ENCODE peak calls at places on chromosomes 16 and 17, in seven cellular contexts. Z is thoracic aorta; P is CD4-positive, alpha-beta T cell; U is A673; B is heart right ventricle; G is uterus; W is neural progenitor cell. N is an unnamed sample.

GRCh38 chr17:10292057-10292931 is 80.5 kb downstream of the MYH13 start:
- DNase-seq in Z (no peak), U (no peak), W (no peak), B (peak), P (no peak), G (peak), N (no peak)

GRCh38 chr17:41919840-41920579 is 1.3 kb upstream of the ACLY start:
- DNase-seq in B (no peak), U (no peak), P (no peak), Z (no peak), G (peak), W (no peak), N (no peak)

GRCh38 chr16:47069841-47070584 is 73.7 kb downstream of the NETO2 start:
- DNase-seq in Z (no peak), U (no peak), P (no peak), G (no peak), W (no peak), B (no peak), N (no peak)

GRCh38 chr17:8685396-8685795 is 54.9 kb upstream of the MYH10 start:
- DNase-seq in P (no peak), G (no peak), B (no peak), U (no peak), W (no peak), Z (no peak), N (no peak)

GRCh38 chr17:65794572-65794971 is 233.1 kb upstream of the AXIN2 start:
- DNase-seq in B (no peak), U (peak), G (no peak), P (no peak), W (peak), Z (no peak), N (no peak)

GRCh38 chr17:57608369-57609124 is 136.6 kb downstream of the CCDC182 start:
- DNase-seq in Z (no peak), U (no peak), G (no peak), B (no peak), P (no peak), W (peak), N (no peak)

GRCh38 chr17:82297804-82298537 is 19.4 kb downstream of the CD7 start:
- DNase-seq in W (no peak), B (peak), P (peak), U (peak), G (peak), Z (peak), N (peak)

GRCh38 chr17:7022791-7023571 is at the start of gene BCL6B:
- DNase-seq in B (peak), W (peak), G (peak), P (no peak), U (no peak), Z (no peak), N (no peak)

GRCh38 chr16:23504453-23505179 is 5.7 kb downstream of the GGA2 start:
- DNase-seq in W (peak), G (peak), U (peak), B (peak), Z (peak), P (peak), N (peak)

GRCh38 chr16:89860747-89861304 is 12.6 kb upstream of the TCF25 start:
- DNase-seq in W (peak), B (peak), G (peak), U (peak), P (peak), Z (no peak), N (peak)

GRCh38 chr17:57662644-57663308 is 82.3 kb downstream of the CCDC182 start:
- DNase-seq in Z (peak), P (peak), G (peak), W (peak), U (peak), B (peak), N (peak)

GRCh38 chr17:82419471-82419995 is 1.1 kb upstream of the OGFOD3 start:
- DNase-seq in Z (no peak), B (no peak), G (no peak), P (no peak), W (no peak), U (no peak), N (no peak)

GRCh38 chr16:8920676-8921625 is 38.8 kb downstream of the LITAFD start:
- DNase-seq in U (no peak), W (no peak), G (no peak), B (no peak), P (no peak), Z (no peak), N (no peak)

GRCh38 chr17:19812407-19812806 is 55.3 kb downstream of the ULK2 start:
- DNase-seq in U (peak), Z (no peak), G (no peak), B (no peak), P (no peak), W (no peak), N (no peak)

GRCh38 chr17:50147841-50148225 is 2.6 kb downstream of the PPP1R9B start:
- DNase-seq in U (no peak), Z (no peak), B (no peak), W (no peak), G (no peak), P (no peak), N (no peak)

GRCh38 chr17:78239489-78239931 is 8.1 kb downstream of the TMEM235 start:
- DNase-seq in P (no peak), W (no peak), B (no peak), Z (no peak), G (no peak), U (no peak), N (no peak)

GRCh38 chr17:78127240-78127887 is 1.2 kb downstream of the TMC6 start:
- DNase-seq in G (no peak), Z (no peak), W (peak), P (peak), U (no peak), B (peak), N (no peak)

GRCh38 chr17:41620583-41621434 is 3.6 kb downstream of the KRT17 start:
- DNase-seq in B (no peak), G (no peak), W (no peak), Z (no peak), U (peak), P (no peak), N (no peak)

GRCh38 chr17:74922694-74923537 is at the start of gene USH1G:
- DNase-seq in W (peak), B (no peak), U (peak), P (peak), Z (no peak), G (peak), N (no peak)

GRCh38 chr16:30122621-30123160 is 329 bp downstream of the MAPK3 start:
- DNase-seq in B (no peak), U (peak), G (no peak), Z (no peak), P (no peak), W (peak), N (no peak)

GRCh38 chr17:7854851-7855642 is at the start of gene TMEM88:
- DNase-seq in P (no peak), U (no peak), B (peak), G (peak), W (peak), Z (no peak), N (no peak)

GRCh38 chr17:60381958-60382357 is 10.0 kb downstream of the USP32 start:
- DNase-seq in B (no peak), P (no peak), U (no peak), Z (no peak), W (no peak), G (no peak), N (no peak)

GRCh38 chr17:31684901-31685300 is 174.1 kb downstream of the COPRS start:
- DNase-seq in U (no peak), G (no peak), W (no peak), Z (no peak), P (no peak), B (no peak), N (no peak)

GRCh38 chr16:22232277-22233049 is 26.4 kb downstream of the EEF2K start:
- DNase-seq in W (no peak), Z (no peak), B (no peak), P (no peak), G (no peak), U (no peak), N (no peak)

GRCh38 chr17:36532435-36532975 is 2.2 kb downstream of the MYO19 start:
- DNase-seq in W (no peak), Z (no peak), G (no peak), P (no peak), U (no peak), B (no peak), N (no peak)

GRCh38 chr16:5455110-5455509 is 357.5 kb upstream of the EEF2KMT start:
- DNase-seq in G (no peak), B (no peak), Z (no peak), W (no peak), U (no peak), P (no peak), N (no peak)

GRCh38 chr17:16013943-16014407 is 14.4 kb downstream of the TTC19 start:
- DNase-seq in B (no peak), P (no peak), W (peak), G (no peak), U (peak), Z (no peak), N (no peak)

GRCh38 chr16:70774261-70774660 is 26.7 kb downstream of the VAC14 start:
- DNase-seq in U (no peak), G (no peak), P (no peak), B (no peak), Z (no peak), W (no peak), N (no peak)

GRCh38 chr16:57838161-57838560 is 35.9 kb upstream of the KIFC3 start:
- DNase-seq in W (no peak), U (no peak), B (no peak), Z (no peak), G (no peak), P (no peak), N (no peak)

GRCh38 chr17:607341-608060 is 107.1 kb downstream of the VPS53 start:
- DNase-seq in P (no peak), W (no peak), G (no peak), U (no peak), Z (no peak), B (no peak), N (no peak)

GRCh38 chr16:21638573-21638975 is 13.8 kb downstream of the IGSF6 start:
- DNase-seq in W (no peak), G (no peak), Z (no peak), B (no peak), P (no peak), U (no peak), N (no peak)

GRCh38 chr17:30323262-30323894 is 10.5 kb downstream of the TMIGD1 start:
- DNase-seq in U (no peak), P (peak), G (no peak), W (no peak), Z (no peak), B (no peak), N (no peak)

GRCh38 chr17:35541434-35541833 is 4.0 kb upstream of the SLFN12L start:
- DNase-seq in Z (no peak), W (no peak), B (no peak), U (no peak), G (no peak), P (no peak), N (no peak)

GRCh38 chr17:41474863-41475262 is 6.1 kb downstream of the KRT35 start:
- DNase-seq in P (no peak), W (no peak), G (no peak), Z (no peak), U (no peak), B (peak), N (no peak)

GRCh38 chr17:45300060-45300751 is 16.6 kb downstream of the MAP3K14 start:
- DNase-seq in G (no peak), P (no peak), U (no peak), Z (no peak), B (no peak), W (no peak), N (no peak)

GRCh38 chr17:82238562-82239201 is 9.8 kb downstream of the SLC16A3 start:
- DNase-seq in P (peak), B (peak), W (no peak), Z (no peak), U (peak), G (peak), N (no peak)

GRCh38 chr16:84499638-84500037 is 4.8 kb downstream of the MEAK7 start:
- DNase-seq in P (no peak), G (no peak), Z (no peak), B (no peak), W (no peak), U (no peak), N (no peak)

GRCh38 chr16:2224183-2224486 is 744 bp downstream of the E4F1 start:
- DNase-seq in W (no peak), U (no peak), Z (no peak), B (no peak), P (no peak), G (no peak), N (no peak)

GRCh38 chr17:67474081-67474661 is 97.1 kb downstream of the PITPNC1 start:
- DNase-seq in G (peak), U (no peak), W (peak), B (peak), P (no peak), Z (no peak), N (no peak)

DNA sequence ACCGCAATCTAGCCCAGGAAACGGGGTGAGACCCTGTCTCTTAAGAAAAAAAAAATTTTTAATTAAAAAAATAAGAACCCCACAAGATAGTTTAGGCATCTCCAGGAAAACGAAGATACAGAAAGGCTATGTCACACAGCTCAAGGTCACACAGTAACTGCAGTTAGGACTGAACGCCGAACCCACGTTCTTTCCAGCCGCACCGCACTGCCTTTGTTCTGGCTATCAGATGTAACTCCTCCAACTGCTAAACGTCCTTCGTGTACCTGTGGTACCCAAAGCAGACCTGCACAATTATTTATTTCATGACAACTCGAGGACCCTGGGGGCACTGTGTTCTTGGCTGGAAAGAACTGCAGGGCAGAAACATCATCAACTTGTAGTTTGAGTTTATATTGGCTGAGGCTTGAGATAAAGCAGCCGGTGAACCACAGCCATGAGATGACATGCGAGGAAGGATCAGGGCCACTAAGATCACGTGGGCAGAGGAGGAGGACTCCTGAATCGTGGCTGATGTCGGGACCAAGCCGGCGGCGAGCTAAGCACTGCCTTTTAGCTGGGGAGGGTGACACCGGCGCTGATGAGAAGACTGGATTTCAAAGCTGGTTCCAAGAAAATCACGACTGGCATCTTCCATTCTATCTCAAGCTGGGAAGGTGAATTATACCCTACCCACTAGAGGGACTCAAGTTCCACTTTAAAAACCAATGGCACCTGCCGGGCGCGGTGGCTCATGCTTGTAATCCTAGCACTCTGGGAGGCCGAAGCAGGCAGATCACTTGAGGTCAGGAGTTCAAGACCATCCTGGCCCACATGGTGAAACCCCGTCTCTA is 20.7 kb upstream of the MNT start:
- DNase-seq in B (no peak), P (no peak), W (peak), U (no peak), G (no peak), Z (no peak), N (no peak)
- TF ChIP-seq CTCF in B (no peak), P (no peak), W (peak), U (peak), G (no peak), Z (no peak), N (no peak)

GRCh38 chr16:53495325-53495724 is 7.7 kb downstream of the AKTIP start:
- DNase-seq in Z (no peak), U (no peak), W (no peak), B (no peak), G (no peak), P (no peak), N (no peak)
- TF ChIP-seq CTCF in Z (no peak), U (peak), W (peak), B (no peak), G (no peak), P (no peak), N (no peak)

DNA sequence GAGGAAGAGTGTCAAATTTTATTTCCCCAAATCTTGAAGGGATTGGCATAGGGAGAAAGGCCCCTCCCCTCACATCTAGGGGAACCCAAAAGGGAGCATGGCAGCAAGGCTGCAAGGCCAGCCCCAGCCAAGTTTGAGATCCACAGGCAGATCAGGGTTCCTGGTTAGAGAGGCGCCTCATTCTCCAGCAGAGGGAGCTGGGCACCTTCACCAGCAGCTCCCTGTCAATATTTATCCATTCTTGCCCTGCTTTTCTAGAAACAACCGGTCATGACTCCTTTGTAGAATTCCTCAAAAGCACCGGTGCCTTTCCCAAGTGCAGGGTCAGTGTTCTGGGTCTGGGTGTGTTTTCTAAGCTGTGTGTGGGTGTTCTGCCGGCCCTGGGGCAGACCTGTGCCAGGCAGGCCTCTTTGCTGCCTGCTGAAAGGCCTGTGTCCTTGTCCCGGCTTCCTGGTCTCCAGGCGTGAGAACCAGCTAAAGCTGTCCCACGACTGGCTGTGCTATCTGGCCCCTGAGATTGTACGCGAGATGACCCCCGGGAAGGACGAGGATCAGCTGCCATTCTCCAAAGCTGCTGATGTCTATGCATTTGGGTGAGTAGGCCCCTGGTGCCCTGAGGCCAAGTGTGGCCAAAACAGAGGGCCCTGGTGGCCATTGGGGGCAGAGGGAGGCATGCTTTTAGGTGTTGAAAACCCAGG is 21.2 kb upstream of the LGALS9 start:
- DNase-seq in G (peak), B (no peak), W (peak), P (no peak), Z (no peak), U (peak), N (no peak)
- TF ChIP-seq CTCF in G (peak), B (peak), W (peak), P (peak), Z (peak), U (peak), N (no peak)

GRCh38 chr17:52170963-52171572 is 12.6 kb upstream of the CA10 start:
- DNase-seq in U (peak), W (peak), Z (no peak), G (no peak), B (no peak), P (no peak), N (no peak)
- TF ChIP-seq CTCF in U (peak), W (peak), Z (no peak), G (no peak), B (no peak), P (no peak), N (no peak)

GRCh38 chr17:40109471-40109824 is 9.1 kb upstream of the NR1D1 start:
- DNase-seq in W (no peak), G (no peak), B (no peak), U (no peak), P (no peak), Z (no peak), N (no peak)
- TF ChIP-seq CTCF in W (peak), G (no peak), B (no peak), U (no peak), P (no peak), Z (no peak), N (no peak)